ENCODE peak calls at places on chromosomes 1 and 21, in four cellular contexts. L is central memory CD4-positive, alpha-beta T cell; O is Peyer's patch; N is brain pericyte. U is an unnamed sample.

GRCh38 chr1:211522804-211523203 is 30.8 kb upstream of the RD3 start:
- DNase-seq in L (no peak), O (no peak), N (no peak), U (no peak)

GRCh38 chr1:43318831-43319230 is 18.0 kb downstream of the TIE1 start:
- DNase-seq in L (no peak), O (no peak), N (no peak), U (no peak)

GRCh38 chr1:85203573-85204169 is 2.9 kb upstream of the SYDE2 start:
- DNase-seq in L (no peak), O (no peak), N (no peak), U (no peak)

GRCh38 chr21:46184625-46185555 is 631 bp upstream of the SPATC1L start:
- DNase-seq in L (peak), O (peak), N (peak), U (peak)

GRCh38 chr21:45855248-45855801 is 126.2 kb upstream of the COL6A1 start:
- DNase-seq in L (no peak), O (no peak), N (peak), U (no peak)

GRCh38 chr1:33815061-33815460 is 48.8 kb upstream of the HMGB4 start:
- DNase-seq in L (no peak), O (no peak), N (no peak), U (peak)

GRCh38 chr1:44676484-44677200 is 2.1 kb downstream of the ARMH1 start:
- DNase-seq in L (no peak), O (no peak), N (no peak), U (no peak)

GRCh38 chr1:109239580-109240068 is 9.7 kb upstream of the CELSR2 start:
- DNase-seq in L (no peak), O (no peak), N (no peak), U (no peak)

GRCh38 chr1:8252266-8252951 is 65.5 kb upstream of the SLC45A1 start:
- DNase-seq in L (no peak), O (no peak), N (no peak), U (no peak)

GRCh38 chr1:204319462-204319861 is 40.3 kb downstream of the PLEKHA6 start:
- DNase-seq in L (no peak), O (peak), N (no peak), U (peak)

GRCh38 chr1:54610601-54611580 is 12.4 kb downstream of the FAM151A start:
- DNase-seq in L (no peak), O (no peak), N (no peak), U (no peak)

GRCh38 chr1:7046314-7046713 is 261.1 kb downstream of the CAMTA1 start:
- DNase-seq in L (no peak), O (no peak), N (no peak), U (peak)